ENCODE peak calls at places on chromosomes 1 and 21, in seven cellular contexts. N, W, L, P, M, V and Y are unnamed samples.

GRCh38 chr1:247118946-247119446 is 14.8 kb upstream of the ZNF669 start:
- DNase-seq in N (no peak), W (peak; percentile 27), L (no peak), P (no peak), M (no peak), V (no peak), Y (no peak)

GRCh38 chr1:21289700-21290545 is at the start of gene ECE1:
- DNase-seq in N (peak; percentile 56), W (peak; percentile 50), L (peak; percentile 47), P (no peak), M (no peak), V (peak; percentile 53), Y (peak; percentile 45)

GRCh38 chr1:226871636-226872327 is 1.4 kb downstream of the PSEN2 start:
- DNase-seq in N (no peak), W (no peak), L (no peak), P (no peak), M (no peak), V (no peak), Y (no peak)

GRCh38 chr1:109281680-109282496 is 1.1 kb downstream of the PSRC1 start:
- DNase-seq in N (no peak), W (no peak), L (no peak), P (no peak), M (no peak), V (no peak), Y (no peak)

GRCh38 chr1:160567858-160568682 is 11.2 kb downstream of the CD84 start:
- DNase-seq in N (no peak), W (no peak), L (no peak), P (no peak), M (no peak), V (no peak), Y (no peak)

GRCh38 chr1:167171286-167171929 is 49.3 kb upstream of the POU2F1 start:
- DNase-seq in N (no peak), W (no peak), L (no peak), P (no peak), M (no peak), V (no peak), Y (no peak)

GRCh38 chr1:73639494-73639893 is 558.5 kb downstream of the LRRIQ3 start:
- DNase-seq in N (no peak), W (no peak), L (no peak), P (no peak), M (no peak), V (no peak), Y (no peak)

GRCh38 chr1:53326088-53326597 is 1.7 kb downstream of the LRP8 start:
- DNase-seq in N (peak; percentile 82), W (peak; percentile 98), L (peak; percentile 51), P (peak; percentile 65), M (peak; percentile 77), V (peak; percentile 70), Y (peak; percentile 49)

GRCh38 chr1:7117599-7118281 is 332.5 kb downstream of the CAMTA1 start:
- DNase-seq in N (no peak), W (peak; percentile 71), L (no peak), P (peak; percentile 75), M (peak; percentile 94), V (no peak), Y (no peak)

GRCh38 chr1:53060580-53060979 is 1.4 kb upstream of the PODN start:
- DNase-seq in N (no peak), W (no peak), L (no peak), P (no peak), M (peak; percentile 81), V (peak; percentile 69), Y (no peak)

GRCh38 chr1:186102559-186103148 is 272.4 kb downstream of the TPR start:
- DNase-seq in N (no peak), W (no peak), L (no peak), P (peak; percentile 55), M (peak; percentile 89), V (no peak), Y (no peak)

GRCh38 chr1:219564072-219564471 is 48.8 kb downstream of the ZC3H11B start:
- DNase-seq in N (no peak), W (no peak), L (no peak), P (no peak), M (no peak), V (no peak), Y (no peak)

GRCh38 chr1:109371271-109371739 is 26.4 kb downstream of the SORT1 start:
- DNase-seq in N (no peak), W (no peak), L (no peak), P (no peak), M (peak; percentile 65), V (no peak), Y (no peak)

GRCh38 chr1:226982451-226983177 is 42.5 kb downstream of the COQ8A start:
- DNase-seq in N (no peak), W (no peak), L (no peak), P (no peak), M (no peak), V (no peak), Y (no peak)

GRCh38 chr1:31704261-31705079 is 653 bp upstream of the COL16A1 start:
- DNase-seq in N (no peak), W (no peak), L (no peak), P (peak; percentile 81), M (peak; percentile 70), V (peak; percentile 61), Y (no peak)

GRCh38 chr1:174399211-174399610 is 48.6 kb upstream of the GPR52 start:
- DNase-seq in N (no peak), W (no peak), L (no peak), P (no peak), M (no peak), V (no peak), Y (no peak)

GRCh38 chr1:203462878-203463277 is 12.7 kb upstream of the PRELP start:
- DNase-seq in N (no peak), W (no peak), L (no peak), P (no peak), M (peak; percentile 79), V (peak; percentile 68), Y (no peak)

GRCh38 chr1:233735847-233736246 is 121.9 kb downstream of the KCNK1 start:
- DNase-seq in N (no peak), W (no peak), L (no peak), P (no peak), M (no peak), V (no peak), Y (no peak)

GRCh38 chr1:65278344-65279091 is 30.8 kb upstream of the DNAJC6 start:
- DNase-seq in N (no peak), W (no peak), L (no peak), P (no peak), M (no peak), V (no peak), Y (no peak)

GRCh38 chr1:219010720-219011119 is 163.0 kb upstream of the LYPLAL1 start:
- DNase-seq in N (no peak), W (no peak), L (no peak), P (no peak), M (no peak), V (no peak), Y (no peak)

GRCh38 chr1:85297855-85298629 is 21.6 kb upstream of the BCL10 start:
- DNase-seq in N (no peak), W (peak; percentile 79), L (no peak), P (peak; percentile 100), M (peak; percentile 100), V (no peak), Y (no peak)

GRCh38 chr21:42347601-42348327 is 3.0 kb downstream of the TFF2 start:
- DNase-seq in N (no peak), W (no peak), L (no peak), P (no peak), M (no peak), V (no peak), Y (peak; percentile 27)

GRCh38 chr21:43274946-43275310 is 106.1 kb downstream of the CRYAA start:
- DNase-seq in N (no peak), W (no peak), L (no peak), P (no peak), M (no peak), V (no peak), Y (no peak)

GRCh38 chr1:109240158-109241152 is 8.9 kb upstream of the CELSR2 start:
- DNase-seq in N (peak; percentile 82), W (peak; percentile 20), L (no peak), P (peak; percentile 25), M (peak; percentile 71), V (peak; percentile 82), Y (no peak)

GRCh38 chr21:32359719-32360260 is 33.0 kb downstream of the URB1 start:
- DNase-seq in N (no peak), W (peak; percentile 17), L (no peak), P (no peak), M (no peak), V (no peak), Y (no peak)
- TF ChIP-seq CTCF in N (peak; percentile 24), W (no peak), L (no peak), P (peak; percentile 31), M (peak; percentile 11), V (no peak), Y (no peak)

DNA sequence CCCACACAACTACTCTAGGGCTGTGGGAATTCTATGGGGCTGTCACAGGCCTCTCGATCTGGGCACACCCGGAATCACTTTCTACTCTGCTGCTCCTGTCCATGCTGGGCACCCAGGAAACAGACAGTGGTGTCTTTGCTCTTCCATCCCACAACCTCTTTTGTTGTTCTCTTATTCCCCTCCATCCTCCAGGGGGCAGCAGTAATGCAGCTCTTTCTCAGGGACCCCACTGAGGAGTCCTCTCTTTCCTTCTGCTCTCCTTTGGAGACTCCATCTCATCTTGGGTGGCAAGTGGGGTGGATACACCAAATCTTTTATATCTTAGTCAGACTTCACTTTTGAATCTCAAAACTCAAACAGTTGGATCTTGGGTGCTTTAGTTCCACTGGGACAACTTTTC is 206.3 kb downstream of the HS2ST1 start:
- DNase-seq in N (no peak), W (no peak), L (no peak), P (no peak), M (no peak), V (no peak), Y (no peak)
- TF ChIP-seq CTCF in N (no peak), W (peak; percentile 37), L (peak; percentile 31), P (peak; percentile 62), M (peak; percentile 8), V (no peak), Y (no peak)

GRCh38 chr1:181135462-181135781 is 46.9 kb downstream of the IER5 start:
- DNase-seq in N (no peak), W (no peak), L (no peak), P (peak; percentile 37), M (no peak), V (no peak), Y (no peak)
- TF ChIP-seq CTCF in N (peak; percentile 32), W (peak; percentile 25), L (peak; percentile 34), P (peak; percentile 44), M (peak; percentile 25), V (no peak), Y (no peak)

DNA sequence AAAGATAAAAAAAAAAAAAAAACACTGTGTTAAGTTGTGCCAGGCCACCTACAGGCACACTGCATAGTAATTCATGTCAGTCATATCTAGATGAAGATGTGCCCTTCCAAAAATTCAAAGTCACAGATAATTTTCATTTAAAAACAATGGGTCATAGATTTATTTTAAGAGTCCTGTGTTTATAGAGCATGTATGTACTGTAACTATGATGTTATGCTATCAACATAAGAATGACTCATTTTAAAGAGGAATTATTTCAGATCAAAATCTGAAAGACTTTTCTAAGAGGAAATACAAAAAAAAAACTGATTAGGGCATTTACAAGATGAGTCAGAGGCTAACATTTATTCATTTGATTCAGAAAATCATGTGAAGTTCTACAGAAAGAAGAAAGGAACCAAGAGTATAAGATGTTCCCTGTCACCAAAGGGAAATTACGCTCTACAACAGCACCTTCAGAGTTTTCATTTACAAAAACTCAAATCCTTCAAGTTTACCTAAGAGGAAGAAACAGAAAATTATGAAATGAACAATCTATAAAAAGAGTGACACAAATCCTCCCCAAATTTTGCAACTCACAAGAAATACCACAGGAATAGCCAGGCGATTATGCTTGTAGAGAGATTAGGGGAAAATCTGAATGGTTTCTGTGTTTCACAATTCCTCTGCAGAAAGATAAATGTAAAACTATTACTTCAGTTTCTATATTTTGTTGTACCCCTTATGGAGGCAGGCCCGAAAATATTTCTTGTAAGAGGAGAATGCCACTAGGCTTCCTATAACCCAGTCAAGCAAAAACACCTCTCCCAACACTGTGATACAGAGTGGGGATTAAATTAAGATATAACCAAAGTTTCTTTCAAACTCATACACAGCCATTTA is 13.8 kb downstream of the TP53BP2 start:
- DNase-seq in N (no peak), W (no peak), L (no peak), P (no peak), M (peak; percentile 88), V (no peak), Y (no peak)
- TF ChIP-seq CTCF in N (no peak), W (no peak), L (no peak), P (no peak), M (no peak), V (no peak), Y (no peak)